ENCODE peak calls at places on chromosome 1, in ten cellular contexts. H, B, I, D, O, Q, R, P, E and K are unnamed samples.

GRCh38 chr1:206809504-206810084 is 37.3 kb upstream of the IL10 start:
- DNase-seq in H (peak; percentile 43), B (peak; percentile 15), I (peak; percentile 34), D (no peak), O (peak; percentile 56), Q (peak; percentile 37), R (no peak), P (no peak), E (no peak), K (peak; percentile 55)

GRCh38 chr1:224852901-224853568 is 76.4 kb upstream of the DNAH14 start:
- DNase-seq in H (no peak), B (peak; percentile 53), I (no peak), D (no peak), O (peak; percentile 80), Q (peak; percentile 69), R (no peak), P (peak; percentile 50), E (no peak), K (peak; percentile 87)

GRCh38 chr1:237972186-237972585 is 81.5 kb upstream of the ZP4 start:
- DNase-seq in H (no peak), B (no peak), I (no peak), D (no peak), O (no peak), Q (no peak), R (no peak), P (no peak), E (no peak), K (no peak)

GRCh38 chr1:6471969-6472368 is 6.0 kb upstream of the TNFRSF25 start:
- DNase-seq in H (no peak), B (no peak), I (peak; percentile 89), D (no peak), O (no peak), Q (no peak), R (no peak), P (no peak), E (no peak), K (no peak)

GRCh38 chr1:25520446-25521061 is 22.9 kb upstream of the LDLRAP1 start:
- DNase-seq in H (peak; percentile 76), B (peak; percentile 46), I (peak; percentile 64), D (peak; percentile 62), O (peak; percentile 72), Q (peak; percentile 58), R (peak; percentile 81), P (peak; percentile 68), E (peak; percentile 51), K (peak; percentile 81)

GRCh38 chr1:182990413-182991144 is 32.6 kb upstream of the LAMC1 start:
- DNase-seq in H (no peak), B (no peak), I (no peak), D (no peak), O (peak; percentile 88), Q (peak; percentile 26), R (no peak), P (no peak), E (no peak), K (peak; percentile 67)

GRCh38 chr1:51708911-51709760 is 92.2 kb downstream of the OSBPL9 start:
- DNase-seq in H (peak; percentile 35), B (no peak), I (no peak), D (no peak), O (no peak), Q (no peak), R (no peak), P (no peak), E (no peak), K (no peak)

GRCh38 chr1:179046808-179047636 is 21.3 kb downstream of the FAM20B start:
- DNase-seq in H (no peak), B (no peak), I (no peak), D (no peak), O (no peak), Q (no peak), R (no peak), P (peak; percentile 96), E (no peak), K (peak; percentile 62)

GRCh38 chr1:204651843-204652421 is 33.6 kb downstream of the LRRN2 start:
- DNase-seq in H (peak; percentile 71), B (no peak), I (peak; percentile 21), D (no peak), O (no peak), Q (no peak), R (no peak), P (no peak), E (no peak), K (no peak)

GRCh38 chr1:91793877-91794276 is 92.1 kb downstream of the TGFBR3 start:
- DNase-seq in H (no peak), B (no peak), I (no peak), D (no peak), O (no peak), Q (no peak), R (no peak), P (no peak), E (no peak), K (no peak)

GRCh38 chr1:91791691-91792392 is 94.1 kb downstream of the TGFBR3 start:
- DNase-seq in H (no peak), B (no peak), I (no peak), D (no peak), O (no peak), Q (no peak), R (no peak), P (no peak), E (no peak), K (no peak)

GRCh38 chr1:91791103-91791502 is 94.8 kb downstream of the TGFBR3 start:
- DNase-seq in H (no peak), B (no peak), I (no peak), D (no peak), O (no peak), Q (no peak), R (no peak), P (peak; percentile 32), E (no peak), K (no peak)

GRCh38 chr1:91793189-91793588 is 92.8 kb downstream of the TGFBR3 start:
- DNase-seq in H (no peak), B (no peak), I (no peak), D (no peak), O (no peak), Q (no peak), R (no peak), P (no peak), E (no peak), K (no peak)

DNA sequence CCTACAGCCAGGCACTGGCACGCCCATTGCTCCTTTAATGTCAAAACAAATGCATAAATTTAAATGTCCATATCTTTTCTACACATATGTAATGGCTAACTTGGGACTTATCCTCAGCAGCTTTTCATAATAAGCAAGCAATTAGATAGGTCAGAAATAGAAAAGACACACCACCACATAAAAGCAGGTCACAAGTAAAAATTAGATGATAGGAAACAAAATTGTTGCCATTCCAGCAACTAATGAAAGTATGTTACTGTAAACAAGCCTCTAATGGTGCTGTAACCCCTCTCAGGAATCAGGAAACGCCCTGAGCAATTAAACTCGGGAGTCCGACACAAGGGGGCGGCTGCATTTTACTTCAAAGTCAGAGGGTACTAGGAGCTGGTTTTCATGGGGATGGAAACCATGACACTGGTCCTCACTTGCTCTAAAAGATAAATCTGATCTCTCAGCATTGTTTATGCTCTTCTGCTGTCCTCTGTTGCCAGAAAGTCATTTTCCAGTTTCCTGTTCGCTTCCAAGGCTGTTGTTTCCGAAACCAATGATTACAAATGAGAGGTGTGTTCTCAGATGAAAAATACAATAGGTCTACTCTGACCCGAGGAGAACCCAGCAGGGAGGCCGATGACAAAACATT is 93.4 kb downstream of the TGFBR3 start:
- DNase-seq in H (no peak), B (no peak), I (no peak), D (no peak), O (no peak), Q (no peak), R (no peak), P (no peak), E (no peak), K (no peak)
- TF ChIP-seq CTCF in H (no peak), B (peak; percentile 28), I (no peak), D (peak; percentile 17), O (no peak), Q (no peak), R (no peak), P (peak; percentile 40), E (no peak), K (no peak)

GRCh38 chr1:243249214-243249613 is 5.9 kb downstream of the CEP170 start:
- DNase-seq in H (no peak), B (no peak), I (no peak), D (no peak), O (no peak), Q (no peak), R (no peak), P (no peak), E (no peak), K (no peak)

GRCh38 chr1:243253927-243254232 is 1.2 kb downstream of the CEP170 start:
- DNase-seq in H (no peak), B (no peak), I (no peak), D (no peak), O (no peak), Q (no peak), R (no peak), P (no peak), E (no peak), K (no peak)

GRCh38 chr1:243253211-243253926 is 1.7 kb downstream of the CEP170 start:
- DNase-seq in H (no peak), B (no peak), I (no peak), D (no peak), O (no peak), Q (no peak), R (no peak), P (peak; percentile 22), E (no peak), K (no peak)

GRCh38 chr1:243250102-243250501 is 5.0 kb downstream of the CEP170 start:
- DNase-seq in H (no peak), B (no peak), I (no peak), D (no peak), O (no peak), Q (no peak), R (no peak), P (no peak), E (no peak), K (no peak)

GRCh38 chr1:243251544-243251943 is 3.5 kb downstream of the CEP170 start:
- DNase-seq in H (no peak), B (no peak), I (no peak), D (no peak), O (no peak), Q (no peak), R (no peak), P (no peak), E (no peak), K (no peak)
- H3K4me3 ChIP-seq in H (no peak overlapping the region), B (no peak overlapping the region), I (no peak overlapping the region), D (peak overlapping the region; percentile 95), O (peak overlapping the region; percentile 84), Q (peak overlapping the region; percentile 20), R (no peak overlapping the region), P (no peak overlapping the region), E (peak overlapping the region; percentile 1), K (peak overlapping the region; percentile 91)

DNA sequence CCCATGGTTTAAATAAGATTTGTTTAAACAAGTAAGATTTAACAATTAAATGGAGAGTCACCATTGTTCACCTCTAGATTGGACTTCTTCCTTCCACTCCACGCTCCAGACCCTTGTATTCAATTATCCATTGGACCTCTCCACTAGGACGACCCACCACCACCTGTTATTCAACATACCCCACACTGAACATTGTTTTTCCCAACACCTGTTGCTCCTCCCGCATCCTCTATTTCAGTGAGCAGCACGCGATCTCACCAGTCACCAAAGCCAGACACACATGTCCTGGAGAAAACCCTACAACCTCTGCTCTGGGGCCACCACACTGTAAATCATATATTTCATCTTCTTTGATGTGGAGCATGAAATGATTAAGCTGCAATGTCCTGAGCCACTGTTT is 28.6 kb downstream of the ATP8B2 start:
- DNase-seq in H (no peak), B (no peak), I (no peak), D (no peak), O (no peak), Q (no peak), R (no peak), P (no peak), E (no peak), K (no peak)
- TF ChIP-seq CTCF in H (no peak), B (no peak), I (no peak), D (no peak), O (no peak), Q (no peak), R (no peak), P (peak; percentile 23), E (no peak), K (no peak)

GRCh38 chr1:234969011-234969441 is 159.6 kb downstream of the TOMM20 start:
- DNase-seq in H (no peak), B (no peak), I (no peak), D (no peak), O (no peak), Q (no peak), R (no peak), P (no peak), E (no peak), K (no peak)
- H3K4me3 ChIP-seq in H (no peak overlapping the region), B (no peak overlapping the region), I (no peak overlapping the region), D (no peak overlapping the region), O (no peak overlapping the region), Q (no peak overlapping the region), R (no peak overlapping the region), P (no peak overlapping the region), E (no peak overlapping the region), K (no peak overlapping the region)